ENCODE peak calls at places on chromosomes 16 and 17, in four cellular contexts. M, C, Y and U are unnamed samples.

GRCh38 chr17:6554871-6555330 is 1.5 kb downstream of the PITPNM3 start:
- DNase-seq in M (no peak), C (no peak), Y (no peak), U (no peak)

GRCh38 chr16:67883146-67883871 is 1.4 kb upstream of the NRN1L start:
- DNase-seq in M (no peak), C (peak; percentile 12), Y (no peak), U (no peak)

GRCh38 chr16:56742030-56742984 is 12.4 kb downstream of the NUP93 start:
- DNase-seq in M (no peak), C (peak; percentile 78), Y (no peak), U (no peak)

GRCh38 chr16:10668322-10669045 is 26.2 kb downstream of the TEKT5 start:
- DNase-seq in M (no peak), C (no peak), Y (no peak), U (no peak)

GRCh38 chr16:10577305-10578202 is 2.8 kb downstream of the EMP2 start:
- DNase-seq in M (peak; percentile 51), C (no peak), Y (peak; percentile 86), U (no peak)

GRCh38 chr16:27428035-27428785 is 26.2 kb downstream of the IL21R start:
- DNase-seq in M (no peak), C (no peak), Y (no peak), U (no peak)

GRCh38 chr17:5364156-5364555 is 55.3 kb downstream of the NUP88 start:
- DNase-seq in M (no peak), C (no peak), Y (no peak), U (no peak)

GRCh38 chr16:88760424-88761142 is 24.4 kb downstream of the PIEZO1 start:
- DNase-seq in M (no peak), C (no peak), Y (no peak), U (no peak)

GRCh38 chr17:74744714-74745547 is 3.5 kb upstream of the NHERF1 start:
- DNase-seq in M (peak; percentile 56), C (peak; percentile 35), Y (peak; percentile 82), U (no peak)

GRCh38 chr17:1422907-1423306 is 22.9 kb upstream of the YWHAE start:
- DNase-seq in M (no peak), C (peak; percentile 85), Y (peak; percentile 87), U (peak; percentile 90)

GRCh38 chr16:1296688-1297412 is 12.6 kb upstream of the UBE2I start:
- DNase-seq in M (no peak), C (peak; percentile 95), Y (peak; percentile 75), U (no peak)

GRCh38 chr17:74513987-74514631 is 17.2 kb downstream of the CD300LB start:
- DNase-seq in M (peak; percentile 55), C (no peak), Y (peak; percentile 28), U (no peak)

GRCh38 chr17:7014995-7015586 is 2.7 kb downstream of the RNASEK start:
- DNase-seq in M (no peak), C (peak; percentile 67), Y (no peak), U (no peak)

GRCh38 chr17:58969156-58969555 is 137.5 kb downstream of the TRIM37 start:
- DNase-seq in M (peak; percentile 91), C (no peak), Y (no peak), U (no peak)

GRCh38 chr17:57456622-57457021 is 200.3 kb downstream of the MSI2 start:
- DNase-seq in M (no peak), C (no peak), Y (no peak), U (no peak)

GRCh38 chr17:72952641-72953313 is 139.7 kb downstream of the SLC39A11 start:
- DNase-seq in M (no peak), C (no peak), Y (no peak), U (no peak)

GRCh38 chr16:88570691-88571092 is 489 bp downstream of the ZC3H18 start:
- DNase-seq in M (no peak), C (no peak), Y (no peak), U (no peak)

GRCh38 chr17:81037783-81038733 is 3.1 kb downstream of the BAIAP2 start:
- DNase-seq in M (no peak), C (peak; percentile 65), Y (no peak), U (no peak)

GRCh38 chr17:81558941-81559806 is 7.0 kb upstream of the FAAP100 start:
- DNase-seq in M (no peak), C (no peak), Y (no peak), U (no peak)

GRCh38 chr16:27401768-27402568 is at the start of gene IL21R:
- DNase-seq in M (peak; percentile 2), C (peak; percentile 88), Y (peak; percentile 50), U (no peak)

GRCh38 chr17:57834146-57834741 is 15.6 kb downstream of the MRPS23 start:
- DNase-seq in M (no peak), C (peak; percentile 89), Y (peak; percentile 97), U (no peak)

GRCh38 chr16:69190598-69190997 is 3.6 kb downstream of the SNTB2 start:
- DNase-seq in M (no peak), C (no peak), Y (no peak), U (no peak)

GRCh38 chr17:50658602-50659001 is 23.9 kb downstream of the ABCC3 start:
- DNase-seq in M (no peak), C (no peak), Y (no peak), U (no peak)

GRCh38 chr16:22912654-22913053 is 98.7 kb downstream of the HS3ST2 start:
- DNase-seq in M (no peak), C (no peak), Y (no peak), U (no peak)

GRCh38 chr17:43784068-43784467 is 3.8 kb downstream of the CFAP97D1 start:
- DNase-seq in M (no peak), C (peak; percentile 78), Y (no peak), U (no peak)

GRCh38 chr17:82489851-82490511 is 29.6 kb upstream of the FOXK2 start:
- DNase-seq in M (no peak), C (no peak), Y (no peak), U (no peak)

GRCh38 chr17:53626286-53626685 is 196.4 kb upstream of the KIF2B start:
- DNase-seq in M (no peak), C (peak; percentile 86), Y (no peak), U (no peak)

GRCh38 chr17:7479389-7480192 is at the start of gene ZBTB4:
- DNase-seq in M (peak; percentile 21), C (peak; percentile 14), Y (peak; percentile 53), U (no peak)

GRCh38 chr16:86732621-86733297 is 154.4 kb downstream of the FOXL1 start:
- DNase-seq in M (no peak), C (no peak), Y (no peak), U (no peak)

GRCh38 chr16:12079411-12079965 is 103.0 kb downstream of the SNX29 start:
- DNase-seq in M (no peak), C (no peak), Y (no peak), U (no peak)

GRCh38 chr17:50608700-50609375 is 25.8 kb upstream of the ABCC3 start:
- DNase-seq in M (peak; percentile 85), C (no peak), Y (no peak), U (no peak)

GRCh38 chr17:65177901-65178300 is 40.7 kb downstream of the RGS9 start:
- DNase-seq in M (no peak), C (peak; percentile 38), Y (no peak), U (peak; percentile 30)

GRCh38 chr17:63995626-63996025 is 2.5 kb upstream of the PRR29 start:
- DNase-seq in M (no peak), C (no peak), Y (no peak), U (no peak)

GRCh38 chr17:20236586-20237227 is 227.5 kb downstream of the SPECC1 start:
- DNase-seq in M (no peak), C (no peak), Y (no peak), U (no peak)